ENCODE peak calls at places on chromosomes 4 and X, in eight cellular contexts. S is stomach, Y is vagina, R is suprapubic skin, I is HCT116, U is H1, W is transverse colon, M is spleen. P is an unnamed sample.

GRCh38 chrX:44770111-44770510 is 73.7 kb upstream of the DUSP21 start:
- DNase-seq in S (no peak), Y (no peak), R (no peak), I (no peak), U (no peak), W (no peak), M (no peak), P (no peak)

GRCh38 chrX:68072016-68072415 is 361.3 kb downstream of the OPHN1 start:
- DNase-seq in S (no peak), Y (no peak), R (no peak), I (no peak), U (no peak), W (no peak), M (no peak), P (no peak)

GRCh38 chr4:176538217-176538925 is 218.6 kb downstream of the SPCS3 start:
- DNase-seq in S (no peak), Y (no peak), R (no peak), I (no peak), U (no peak), W (no peak), M (no peak), P (no peak)

GRCh38 chrX:130626521-130626920 is 224.7 kb downstream of the RBMX2 start:
- DNase-seq in S (no peak), Y (no peak), R (no peak), I (no peak), U (no peak), W (no peak), M (no peak), P (no peak)

GRCh38 chr4:151331276-151332042 is 6.1 kb upstream of the SH3D19 start:
- DNase-seq in S (no peak), Y (no peak), R (no peak), I (no peak), U (no peak), W (no peak), M (no peak), P (no peak)

GRCh38 chr4:108834787-108835384 is 72.0 kb upstream of the ETNPPL start:
- DNase-seq in S (no peak), Y (no peak), R (no peak), I (peak), U (no peak), W (no peak), M (no peak), P (no peak)

GRCh38 chr4:3010998-3011397 is 47.6 kb downstream of the GRK4 start:
- DNase-seq in S (no peak), Y (no peak), R (peak), I (no peak), U (no peak), W (no peak), M (no peak), P (no peak)

GRCh38 chrX:22135994-22136684 is 104.0 kb downstream of the PHEX start:
- DNase-seq in S (no peak), Y (no peak), R (no peak), I (peak), U (no peak), W (no peak), M (no peak), P (no peak)

DNA sequence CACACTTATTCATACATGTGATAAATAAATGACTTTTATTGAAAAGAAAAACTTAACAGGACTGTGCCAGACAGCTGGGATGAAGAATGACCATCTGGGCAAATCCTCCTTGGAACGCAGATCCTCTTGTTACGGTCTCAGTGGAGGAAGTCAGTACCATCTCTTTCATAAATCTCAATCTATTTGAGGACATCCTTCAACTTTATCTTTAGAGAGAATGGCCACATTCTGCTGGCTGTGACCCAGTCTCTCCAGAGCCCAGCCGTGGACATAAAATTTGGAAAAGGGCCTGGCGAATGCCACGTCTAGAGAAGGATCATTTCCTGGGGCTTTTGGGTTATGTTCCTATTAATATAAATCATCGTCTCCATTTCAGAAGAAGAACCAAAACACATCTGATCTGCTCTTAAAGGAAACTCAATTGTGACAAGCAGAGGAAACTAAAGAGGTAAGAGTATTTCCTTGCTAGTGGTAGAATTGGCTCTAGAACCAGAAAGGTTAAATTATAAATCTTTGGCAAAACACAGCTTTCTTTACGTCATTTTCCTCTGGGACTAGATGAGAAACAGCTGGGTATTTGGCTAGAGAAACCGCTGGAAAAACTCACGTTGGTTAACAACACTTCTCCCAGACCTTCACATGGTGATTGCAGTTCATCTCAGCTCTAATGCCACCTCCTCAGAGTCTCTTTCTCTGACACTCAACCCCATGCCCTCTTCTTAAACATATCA is 164.7 kb downstream of the CHIC2 start:
- DNase-seq in S (no peak), Y (no peak), R (no peak), I (no peak), U (no peak), W (no peak), M (no peak), P (no peak)
- H3K4me3 ChIP-seq in S (no peak), Y (no peak), R (no peak), I (no peak), U (no peak), W (no peak), M (no peak), P (no peak)

GRCh38 chr4:183352546-183352945 is 30.3 kb upstream of the CLDN24 start:
- DNase-seq in S (peak), Y (no peak), R (no peak), I (no peak), U (no peak), W (no peak), M (no peak), P (no peak)
- TF ChIP-seq POLR2A in S (no peak), Y (no peak), R (no peak), I (no peak), U (no peak), W (no peak), M (no peak), P (no peak)

GRCh38 chr4:25916870-25917269 is 2.9 kb downstream of the SMIM20 start:
- DNase-seq in S (no peak), Y (no peak), R (no peak), I (no peak), U (no peak), W (no peak), M (no peak), P (no peak)

GRCh38 chr4:25914670-25915358 is 794 bp downstream of the SMIM20 start:
- DNase-seq in S (no peak), Y (no peak), R (no peak), I (no peak), U (no peak), W (no peak), M (no peak), P (no peak)

GRCh38 chr4:25913851-25914669 is at the start of gene SMIM20:
- DNase-seq in S (peak), Y (no peak), R (peak), I (peak), U (peak), W (peak), M (peak), P (peak)

GRCh38 chr4:25913056-25913850 is 767 bp upstream of the SMIM20 start:
- DNase-seq in S (peak), Y (no peak), R (peak), I (no peak), U (no peak), W (peak), M (peak), P (no peak)

DNA sequence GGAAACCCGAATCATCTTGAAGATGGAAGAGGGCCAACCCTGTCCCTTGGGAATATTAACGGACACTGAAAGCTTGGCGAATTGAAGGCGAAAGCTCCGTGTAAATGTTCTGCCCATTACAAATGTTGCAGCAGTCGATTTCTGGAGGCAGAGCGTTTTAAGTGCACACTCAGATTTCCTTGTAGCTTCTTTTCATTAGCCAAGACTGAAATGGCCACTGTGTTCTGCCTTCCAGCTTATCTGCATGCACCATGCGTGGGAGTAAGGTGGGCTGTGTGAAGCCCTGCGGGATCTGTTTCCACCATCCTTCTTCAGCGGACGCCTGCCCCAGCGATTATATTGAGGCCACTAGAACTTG is 1.3 kb downstream of the SMIM20 start:
- DNase-seq in S (no peak), Y (no peak), R (no peak), I (no peak), U (no peak), W (no peak), M (no peak), P (no peak)
- TF ChIP-seq POLR2AphosphoS5 in S (no peak), Y (no peak), R (no peak), I (no peak), U (no peak), W (no peak), M (no peak), P (no peak)

GRCh38 chr4:76306882-76307669 is 543 bp downstream of the STBD1 start:
- DNase-seq in S (peak), Y (no peak), R (peak), I (no peak), U (peak), W (peak), M (peak), P (no peak)
- H3K4me3 ChIP-seq in S (peak), Y (peak), R (peak), I (peak), U (peak), W (peak), M (peak), P (peak)